ENCODE peak calls at places on chromosomes 2 and 18, in nine cellular contexts. One of them, this sample, is unnamed.

GRCh38 chr2:200189964-200190363 is 116.5 kb upstream of the SPATS2L start:
- DNase-seq in sigmoid colon: no peak
- DNase-seq in HFFc6: peak
- DNase-seq in pancreas: no peak
- DNase-seq in activated B cell treated with CpG ODN at 0.5 μM for 24 hours: no peak
- DNase-seq in mucosa of descending colon: no peak
- DNase-seq in uterus: no peak
- DNase-seq in tibial nerve: no peak
- DNase-seq in progenitor cell of endocrine pancreas: no peak
- DNase-seq in this sample: no peak

GRCh38 chr2:25473758-25474335 is 132.1 kb upstream of the DNMT3A start:
- DNase-seq in sigmoid colon: no peak
- DNase-seq in HFFc6: no peak
- DNase-seq in pancreas: peak
- DNase-seq in activated B cell treated with CpG ODN at 0.5 μM for 24 hours: no peak
- DNase-seq in mucosa of descending colon: no peak
- DNase-seq in uterus: no peak
- DNase-seq in tibial nerve: no peak
- DNase-seq in progenitor cell of endocrine pancreas: no peak
- DNase-seq in this sample: no peak

GRCh38 chr2:226256709-226257401 is 542.8 kb downstream of the IRS1 start:
- DNase-seq in sigmoid colon: no peak
- DNase-seq in HFFc6: no peak
- DNase-seq in pancreas: no peak
- DNase-seq in activated B cell treated with CpG ODN at 0.5 μM for 24 hours: no peak
- DNase-seq in mucosa of descending colon: no peak
- DNase-seq in uterus: peak
- DNase-seq in tibial nerve: no peak
- DNase-seq in progenitor cell of endocrine pancreas: no peak
- DNase-seq in this sample: no peak

GRCh38 chr2:225173909-225174308 is 131.6 kb upstream of the DOCK10 start:
- DNase-seq in sigmoid colon: no peak
- DNase-seq in HFFc6: no peak
- DNase-seq in pancreas: no peak
- DNase-seq in activated B cell treated with CpG ODN at 0.5 μM for 24 hours: no peak
- DNase-seq in mucosa of descending colon: no peak
- DNase-seq in uterus: no peak
- DNase-seq in tibial nerve: no peak
- DNase-seq in progenitor cell of endocrine pancreas: no peak
- DNase-seq in this sample: no peak

GRCh38 chr18:58438161-58438983 is 190.5 kb downstream of the ALPK2 start:
- DNase-seq in sigmoid colon: no peak
- DNase-seq in HFFc6: no peak
- DNase-seq in pancreas: no peak
- DNase-seq in activated B cell treated with CpG ODN at 0.5 μM for 24 hours: no peak
- DNase-seq in mucosa of descending colon: no peak
- DNase-seq in uterus: no peak
- DNase-seq in tibial nerve: no peak
- DNase-seq in progenitor cell of endocrine pancreas: no peak
- DNase-seq in this sample: no peak

GRCh38 chr2:12778811-12779574 is 62.3 kb downstream of the TRIB2 start:
- DNase-seq in sigmoid colon: no peak
- DNase-seq in HFFc6: no peak
- DNase-seq in pancreas: no peak
- DNase-seq in activated B cell treated with CpG ODN at 0.5 μM for 24 hours: no peak
- DNase-seq in mucosa of descending colon: no peak
- DNase-seq in uterus: no peak
- DNase-seq in tibial nerve: no peak
- DNase-seq in progenitor cell of endocrine pancreas: no peak
- DNase-seq in this sample: no peak

GRCh38 chr18:46497129-46497528 is 159.9 kb downstream of the LOXHD1 start:
- DNase-seq in sigmoid colon: peak
- DNase-seq in HFFc6: no peak
- DNase-seq in pancreas: no peak
- DNase-seq in activated B cell treated with CpG ODN at 0.5 μM for 24 hours: no peak
- DNase-seq in mucosa of descending colon: peak
- DNase-seq in uterus: no peak
- DNase-seq in tibial nerve: no peak
- DNase-seq in progenitor cell of endocrine pancreas: peak
- DNase-seq in this sample: no peak

GRCh38 chr2:20501974-20502373 is 55.1 kb downstream of the RHOB start:
- DNase-seq in sigmoid colon: peak
- DNase-seq in HFFc6: peak
- DNase-seq in pancreas: no peak
- DNase-seq in activated B cell treated with CpG ODN at 0.5 μM for 24 hours: no peak
- DNase-seq in mucosa of descending colon: no peak
- DNase-seq in uterus: no peak
- DNase-seq in tibial nerve: no peak
- DNase-seq in progenitor cell of endocrine pancreas: no peak
- DNase-seq in this sample: no peak

GRCh38 chr2:235445116-235445515 is 48.7 kb upstream of the AGAP1 start:
- DNase-seq in sigmoid colon: no peak
- DNase-seq in HFFc6: no peak
- DNase-seq in pancreas: no peak
- DNase-seq in activated B cell treated with CpG ODN at 0.5 μM for 24 hours: no peak
- DNase-seq in mucosa of descending colon: no peak
- DNase-seq in uterus: no peak
- DNase-seq in tibial nerve: no peak
- DNase-seq in progenitor cell of endocrine pancreas: no peak
- DNase-seq in this sample: no peak

GRCh38 chr2:233841183-233841582 is 13.2 kb downstream of the HJURP start:
- DNase-seq in sigmoid colon: no peak
- DNase-seq in HFFc6: no peak
- DNase-seq in pancreas: no peak
- DNase-seq in activated B cell treated with CpG ODN at 0.5 μM for 24 hours: no peak
- DNase-seq in mucosa of descending colon: no peak
- DNase-seq in uterus: no peak
- DNase-seq in tibial nerve: no peak
- DNase-seq in progenitor cell of endocrine pancreas: no peak
- DNase-seq in this sample: peak

GRCh38 chr18:51211552-51211951 is 14.1 kb upstream of the MEX3C start:
- DNase-seq in sigmoid colon: no peak
- DNase-seq in HFFc6: peak
- DNase-seq in pancreas: no peak
- DNase-seq in activated B cell treated with CpG ODN at 0.5 μM for 24 hours: no peak
- DNase-seq in mucosa of descending colon: peak
- DNase-seq in uterus: no peak
- DNase-seq in tibial nerve: peak
- DNase-seq in progenitor cell of endocrine pancreas: no peak
- DNase-seq in this sample: no peak

GRCh38 chr2:70454936-70455544 is 98.6 kb downstream of the TGFA start:
- DNase-seq in sigmoid colon: no peak
- DNase-seq in HFFc6: no peak
- DNase-seq in pancreas: no peak
- DNase-seq in activated B cell treated with CpG ODN at 0.5 μM for 24 hours: no peak
- DNase-seq in mucosa of descending colon: no peak
- DNase-seq in uterus: no peak
- DNase-seq in tibial nerve: no peak
- DNase-seq in progenitor cell of endocrine pancreas: no peak
- DNase-seq in this sample: no peak

GRCh38 chr2:174210861-174211260 is 37.5 kb downstream of the OLA1 start:
- DNase-seq in sigmoid colon: no peak
- DNase-seq in HFFc6: no peak
- DNase-seq in pancreas: no peak
- DNase-seq in activated B cell treated with CpG ODN at 0.5 μM for 24 hours: no peak
- DNase-seq in mucosa of descending colon: no peak
- DNase-seq in uterus: no peak
- DNase-seq in tibial nerve: no peak
- DNase-seq in progenitor cell of endocrine pancreas: no peak
- DNase-seq in this sample: no peak

GRCh38 chr18:45243347-45244095 is 371.8 kb upstream of the SLC14A2 start:
- DNase-seq in sigmoid colon: no peak
- DNase-seq in HFFc6: no peak
- DNase-seq in pancreas: no peak
- DNase-seq in activated B cell treated with CpG ODN at 0.5 μM for 24 hours: no peak
- DNase-seq in mucosa of descending colon: no peak
- DNase-seq in uterus: no peak
- DNase-seq in tibial nerve: no peak
- DNase-seq in progenitor cell of endocrine pancreas: no peak
- DNase-seq in this sample: no peak

GRCh38 chr2:207784898-207785297 is 15.2 kb upstream of the FZD5 start:
- DNase-seq in sigmoid colon: no peak
- DNase-seq in HFFc6: no peak
- DNase-seq in pancreas: no peak
- DNase-seq in activated B cell treated with CpG ODN at 0.5 μM for 24 hours: no peak
- DNase-seq in mucosa of descending colon: peak
- DNase-seq in uterus: no peak
- DNase-seq in tibial nerve: no peak
- DNase-seq in progenitor cell of endocrine pancreas: no peak
- DNase-seq in this sample: no peak

GRCh38 chr18:22604390-22604985 is 186.8 kb upstream of the CTAGE1 start:
- DNase-seq in sigmoid colon: no peak
- DNase-seq in HFFc6: no peak
- DNase-seq in pancreas: peak
- DNase-seq in activated B cell treated with CpG ODN at 0.5 μM for 24 hours: no peak
- DNase-seq in mucosa of descending colon: no peak
- DNase-seq in uterus: peak
- DNase-seq in tibial nerve: no peak
- DNase-seq in progenitor cell of endocrine pancreas: no peak
- DNase-seq in this sample: no peak

GRCh38 chr2:48065971-48066370 is 159.7 kb upstream of the FBXO11 start:
- DNase-seq in sigmoid colon: no peak
- DNase-seq in HFFc6: no peak
- DNase-seq in pancreas: no peak
- DNase-seq in activated B cell treated with CpG ODN at 0.5 μM for 24 hours: no peak
- DNase-seq in mucosa of descending colon: no peak
- DNase-seq in uterus: no peak
- DNase-seq in tibial nerve: no peak
- DNase-seq in progenitor cell of endocrine pancreas: no peak
- DNase-seq in this sample: no peak

GRCh38 chr2:106953779-106954178 is 67.8 kb upstream of the ST6GAL2 start:
- DNase-seq in sigmoid colon: no peak
- DNase-seq in HFFc6: no peak
- DNase-seq in pancreas: no peak
- DNase-seq in activated B cell treated with CpG ODN at 0.5 μM for 24 hours: no peak
- DNase-seq in mucosa of descending colon: no peak
- DNase-seq in uterus: no peak
- DNase-seq in tibial nerve: no peak
- DNase-seq in progenitor cell of endocrine pancreas: no peak
- DNase-seq in this sample: no peak

GRCh38 chr2:188892632-188893031 is 81.5 kb upstream of the COL3A1 start:
- DNase-seq in sigmoid colon: no peak
- DNase-seq in HFFc6: no peak
- DNase-seq in pancreas: no peak
- DNase-seq in activated B cell treated with CpG ODN at 0.5 μM for 24 hours: no peak
- DNase-seq in mucosa of descending colon: no peak
- DNase-seq in uterus: no peak
- DNase-seq in tibial nerve: no peak
- DNase-seq in progenitor cell of endocrine pancreas: no peak
- DNase-seq in this sample: no peak

GRCh38 chr2:214465386-214466146 is 54.7 kb downstream of the VWC2L start:
- DNase-seq in sigmoid colon: no peak
- DNase-seq in HFFc6: peak
- DNase-seq in pancreas: no peak
- DNase-seq in activated B cell treated with CpG ODN at 0.5 μM for 24 hours: no peak
- DNase-seq in mucosa of descending colon: no peak
- DNase-seq in uterus: no peak
- DNase-seq in tibial nerve: no peak
- DNase-seq in progenitor cell of endocrine pancreas: no peak
- DNase-seq in this sample: no peak

GRCh38 chr2:126634273-126634861 is 21.6 kb upstream of the GYPC start:
- DNase-seq in sigmoid colon: no peak
- DNase-seq in HFFc6: no peak
- DNase-seq in pancreas: no peak
- DNase-seq in activated B cell treated with CpG ODN at 0.5 μM for 24 hours: no peak
- DNase-seq in mucosa of descending colon: peak
- DNase-seq in uterus: no peak
- DNase-seq in tibial nerve: no peak
- DNase-seq in progenitor cell of endocrine pancreas: no peak
- DNase-seq in this sample: no peak

GRCh38 chr18:53385889-53386288 is 838.6 kb downstream of the MBD2 start:
- DNase-seq in sigmoid colon: no peak
- DNase-seq in HFFc6: no peak
- DNase-seq in pancreas: no peak
- DNase-seq in activated B cell treated with CpG ODN at 0.5 μM for 24 hours: no peak
- DNase-seq in mucosa of descending colon: no peak
- DNase-seq in uterus: no peak
- DNase-seq in tibial nerve: no peak
- DNase-seq in progenitor cell of endocrine pancreas: no peak
- DNase-seq in this sample: no peak

GRCh38 chr2:138486347-138487198 is 15.0 kb upstream of the SPOPL start:
- DNase-seq in sigmoid colon: no peak
- DNase-seq in HFFc6: no peak
- DNase-seq in pancreas: no peak
- DNase-seq in activated B cell treated with CpG ODN at 0.5 μM for 24 hours: no peak
- DNase-seq in mucosa of descending colon: no peak
- DNase-seq in uterus: no peak
- DNase-seq in tibial nerve: no peak
- DNase-seq in progenitor cell of endocrine pancreas: no peak
- DNase-seq in this sample: no peak
- TF ChIP-seq CTCF in sigmoid colon: no peak
- TF ChIP-seq CTCF in HFFc6: peak
- TF ChIP-seq CTCF in pancreas: no peak
- TF ChIP-seq CTCF in activated B cell treated with CpG ODN at 0.5 μM for 24 hours: no peak
- TF ChIP-seq CTCF in mucosa of descending colon: no peak
- TF ChIP-seq CTCF in uterus: no peak
- TF ChIP-seq CTCF in tibial nerve: no peak
- TF ChIP-seq CTCF in progenitor cell of endocrine pancreas: peak
- TF ChIP-seq CTCF in this sample: no peak

GRCh38 chr18:32576296-32576916 is 105.7 kb upstream of the GAREM1 start:
- DNase-seq in sigmoid colon: no peak
- DNase-seq in HFFc6: no peak
- DNase-seq in pancreas: no peak
- DNase-seq in activated B cell treated with CpG ODN at 0.5 μM for 24 hours: no peak
- DNase-seq in mucosa of descending colon: no peak
- DNase-seq in uterus: no peak
- DNase-seq in tibial nerve: no peak
- DNase-seq in progenitor cell of endocrine pancreas: no peak
- DNase-seq in this sample: no peak
- TF ChIP-seq CTCF in sigmoid colon: peak
- TF ChIP-seq CTCF in HFFc6: no peak
- TF ChIP-seq CTCF in pancreas: no peak
- TF ChIP-seq CTCF in activated B cell treated with CpG ODN at 0.5 μM for 24 hours: no peak
- TF ChIP-seq CTCF in mucosa of descending colon: no peak
- TF ChIP-seq CTCF in uterus: no peak
- TF ChIP-seq CTCF in tibial nerve: no peak
- TF ChIP-seq CTCF in progenitor cell of endocrine pancreas: peak
- TF ChIP-seq CTCF in this sample: peak

DNA sequence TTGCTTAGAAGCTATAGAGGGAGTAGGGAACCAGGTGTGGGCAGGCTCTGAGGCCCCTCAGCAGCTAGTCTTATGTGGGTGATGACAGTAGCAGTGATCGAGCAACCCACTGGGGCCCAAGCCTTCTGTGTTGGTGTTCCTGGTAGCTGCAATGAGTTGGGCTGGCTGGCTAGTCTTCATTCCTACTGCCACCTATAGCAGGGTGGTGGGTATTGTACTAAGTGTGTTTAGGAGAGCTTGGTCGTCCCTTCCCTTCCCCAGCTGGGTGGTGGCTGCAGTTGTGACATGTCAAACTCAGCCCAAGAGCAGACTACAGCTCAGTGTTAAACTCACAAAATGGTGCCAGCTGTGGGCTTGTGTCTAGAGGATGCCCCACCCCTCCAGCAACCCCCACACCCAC is 486.1 kb upstream of the UBE2E3 start:
- DNase-seq in sigmoid colon: no peak
- DNase-seq in HFFc6: no peak
- DNase-seq in pancreas: no peak
- DNase-seq in activated B cell treated with CpG ODN at 0.5 μM for 24 hours: no peak
- DNase-seq in mucosa of descending colon: no peak
- DNase-seq in uterus: no peak
- DNase-seq in tibial nerve: no peak
- DNase-seq in progenitor cell of endocrine pancreas: no peak
- DNase-seq in this sample: no peak
- TF ChIP-seq CTCF in sigmoid colon: no peak
- TF ChIP-seq CTCF in HFFc6: no peak
- TF ChIP-seq CTCF in pancreas: no peak
- TF ChIP-seq CTCF in activated B cell treated with CpG ODN at 0.5 μM for 24 hours: no peak
- TF ChIP-seq CTCF in mucosa of descending colon: no peak
- TF ChIP-seq CTCF in uterus: no peak
- TF ChIP-seq CTCF in tibial nerve: no peak
- TF ChIP-seq CTCF in progenitor cell of endocrine pancreas: no peak
- TF ChIP-seq CTCF in this sample: no peak

GRCh38 chr2:27078267-27079194 is at the start of gene EMILIN1:
- DNase-seq in sigmoid colon: peak
- DNase-seq in HFFc6: peak
- DNase-seq in pancreas: no peak
- DNase-seq in activated B cell treated with CpG ODN at 0.5 μM for 24 hours: no peak
- DNase-seq in mucosa of descending colon: peak
- DNase-seq in uterus: peak
- DNase-seq in tibial nerve: peak
- DNase-seq in progenitor cell of endocrine pancreas: no peak
- DNase-seq in this sample: peak
- TF ChIP-seq CTCF in sigmoid colon: no peak
- TF ChIP-seq CTCF in HFFc6: no peak
- TF ChIP-seq CTCF in pancreas: no peak
- TF ChIP-seq CTCF in activated B cell treated with CpG ODN at 0.5 μM for 24 hours: no peak
- TF ChIP-seq CTCF in mucosa of descending colon: no peak
- TF ChIP-seq CTCF in uterus: no peak
- TF ChIP-seq CTCF in tibial nerve: no peak
- TF ChIP-seq CTCF in progenitor cell of endocrine pancreas: no peak
- TF ChIP-seq CTCF in this sample: no peak

This sample was measured in osteocyte.